ENCODE peak calls at places on chromosome 10, in seven cellular contexts. S is breast epithelium; P is osteocyte; M is caudate nucleus; C is AML-193; J is stimulated activated CD4-positive, alpha-beta T cell treated with anti-CD3 and anti-CD28 coated beads, TNF-alpha, amount 100 ng/mL, for 1 hour; Y is GM23248. E is an unnamed sample.

GRCh38 chr10:60425392-60426110 is 35.9 kb upstream of the ANK3 start:
- DNase-seq in S (no peak), P (no peak), M (no peak), C (no peak), J (no peak), Y (peak; percentile 68), E (no peak)

GRCh38 chr10:110758128-110758527 is 113.6 kb upstream of the PDCD4 start:
- DNase-seq in S (no peak), P (no peak), M (no peak), C (no peak), J (no peak), Y (no peak), E (no peak)

GRCh38 chr10:23824822-23825221 is 384.1 kb upstream of the KIAA1217 start:
- DNase-seq in S (no peak), P (no peak), M (no peak), C (no peak), J (no peak), Y (no peak), E (no peak)

GRCh38 chr10:101467286-101467770 is 113.4 kb downstream of the BTRC start:
- DNase-seq in S (peak; percentile 40), P (no peak), M (no peak), C (peak; percentile 76), J (peak; percentile 1), Y (peak; percentile 86), E (peak; percentile 58)

GRCh38 chr10:76055963-76056362 is 624.5 kb downstream of the LRMDA start:
- DNase-seq in S (no peak), P (no peak), M (no peak), C (no peak), J (no peak), Y (no peak), E (no peak)

GRCh38 chr10:58371473-58371872 is 13.7 kb upstream of the TFAM start:
- DNase-seq in S (no peak), P (no peak), M (no peak), C (no peak), J (no peak), Y (no peak), E (no peak)

GRCh38 chr10:86657396-86658011 is 3.2 kb downstream of the OPN4 start:
- DNase-seq in S (no peak), P (no peak), M (no peak), C (no peak), J (no peak), Y (no peak), E (no peak)

GRCh38 chr10:69181433-69181832 is 1.4 kb downstream of the SUPV3L1 start:
- DNase-seq in S (no peak), P (no peak), M (no peak), C (no peak), J (no peak), Y (peak; percentile 19), E (no peak)

GRCh38 chr10:31929260-31929985 is 792 bp upstream of the ARHGAP12 start:
- DNase-seq in S (peak; percentile 67), P (no peak), M (peak; percentile 57), C (no peak), J (no peak), Y (peak; percentile 73), E (peak; percentile 87)

GRCh38 chr10:23315966-23316365 is 28.6 kb downstream of the C10orf67 start:
- DNase-seq in S (no peak), P (no peak), M (no peak), C (no peak), J (no peak), Y (no peak), E (no peak)

GRCh38 chr10:21524526-21525366 is 736 bp downstream of the SKIDA1 start:
- DNase-seq in S (no peak), P (no peak), M (no peak), C (no peak), J (no peak), Y (peak; percentile 82), E (no peak)

GRCh38 chr10:86373828-86374227 is 7.2 kb upstream of the GRID1 start:
- DNase-seq in S (no peak), P (peak; percentile 70), M (no peak), C (no peak), J (no peak), Y (no peak), E (no peak)

GRCh38 chr10:60230892-60231291 is 158.8 kb downstream of the ANK3 start:
- DNase-seq in S (no peak), P (no peak), M (no peak), C (no peak), J (no peak), Y (peak; percentile 48), E (no peak)

GRCh38 chr10:98589691-98590090 is 143.0 kb upstream of the HPS1 start:
- DNase-seq in S (no peak), P (no peak), M (no peak), C (no peak), J (no peak), Y (peak; percentile 40), E (no peak)

GRCh38 chr10:14617850-14618249 is 156.8 kb downstream of the FAM107B start:
- DNase-seq in S (no peak), P (no peak), M (no peak), C (peak; percentile 91), J (no peak), Y (peak; percentile 82), E (no peak)

GRCh38 chr10:117996709-117997108 is 50.0 kb downstream of the RAB11FIP2 start:
- DNase-seq in S (no peak), P (no peak), M (no peak), C (no peak), J (no peak), Y (no peak), E (no peak)

GRCh38 chr10:110502072-110502845 is 4.6 kb downstream of the DUSP5 start:
- DNase-seq in S (no peak), P (no peak), M (no peak), C (no peak), J (no peak), Y (no peak), E (no peak)

GRCh38 chr10:34739915-34740314 is 75.2 kb downstream of the PARD3 start:
- DNase-seq in S (peak; percentile 49), P (no peak), M (peak; percentile 36), C (no peak), J (no peak), Y (peak; percentile 73), E (no peak)

GRCh38 chr10:49174926-49175500 is 13.2 kb downstream of the TMEM273 start:
- DNase-seq in S (no peak), P (no peak), M (no peak), C (no peak), J (no peak), Y (no peak), E (no peak)

GRCh38 chr10:44168478-44168877 is 216.4 kb downstream of the CXCL12 start:
- DNase-seq in S (no peak), P (no peak), M (no peak), C (no peak), J (no peak), Y (no peak), E (no peak)

GRCh38 chr10:117248700-117249465 is 8.0 kb downstream of the SLC18A2 start:
- DNase-seq in S (no peak), P (no peak), M (no peak), C (no peak), J (no peak), Y (peak; percentile 86), E (no peak)

GRCh38 chr10:24449334-24449740 is 240.4 kb downstream of the KIAA1217 start:
- DNase-seq in S (no peak), P (no peak), M (no peak), C (no peak), J (no peak), Y (peak; percentile 58), E (no peak)

GRCh38 chr10:72075184-72076115 is 12.9 kb downstream of the SPOCK2 start:
- DNase-seq in S (no peak), P (no peak), M (no peak), C (no peak), J (no peak), Y (no peak), E (no peak)

GRCh38 chr10:108166401-108166800 is 1001.9 kb upstream of the SORCS1 start:
- DNase-seq in S (no peak), P (no peak), M (no peak), C (no peak), J (no peak), Y (peak; percentile 23), E (no peak)

GRCh38 chr10:32938554-32939061 is 19.4 kb downstream of the ITGB1 start:
- DNase-seq in S (no peak), P (no peak), M (peak; percentile 30), C (no peak), J (no peak), Y (peak; percentile 44), E (peak; percentile 36)

GRCh38 chr10:118590334-118590733 is 5.1 kb downstream of the PRLHR start:
- DNase-seq in S (peak; percentile 53), P (no peak), M (peak; percentile 21), C (no peak), J (no peak), Y (peak; percentile 13), E (no peak)

GRCh38 chr10:89522463-89522862 is 12.9 kb downstream of the SLC16A12 start:
- DNase-seq in S (no peak), P (no peak), M (no peak), C (no peak), J (no peak), Y (peak; percentile 22), E (no peak)

GRCh38 chr10:71927669-71928592 is 36.3 kb upstream of the CHST3 start:
- DNase-seq in S (no peak), P (no peak), M (no peak), C (no peak), J (no peak), Y (peak; percentile 67), E (no peak)

GRCh38 chr10:122486396-122487080 is 25.2 kb downstream of the HTRA1 start:
- DNase-seq in S (no peak), P (no peak), M (no peak), C (no peak), J (no peak), Y (no peak), E (no peak)

GRCh38 chr10:69477968-69478597 is 26.8 kb downstream of the TSPAN15 start:
- DNase-seq in S (no peak), P (no peak), M (no peak), C (no peak), J (no peak), Y (no peak), E (no peak)

GRCh38 chr10:44370731-44371248 is 14.1 kb downstream of the CXCL12 start:
- DNase-seq in S (no peak), P (no peak), M (no peak), C (no peak), J (no peak), Y (no peak), E (no peak)

GRCh38 chr10:128035557-128035973 is 90.7 kb downstream of the MKI67 start:
- DNase-seq in S (peak; percentile 33), P (no peak), M (no peak), C (peak; percentile 20), J (no peak), Y (peak; percentile 48), E (no peak)

GRCh38 chr10:5557040-5557721 is 32.4 kb downstream of the CALML3 start:
- DNase-seq in S (no peak), P (no peak), M (no peak), C (no peak), J (no peak), Y (no peak), E (no peak)

GRCh38 chr10:22435650-22436049 is 90.4 kb downstream of the SPAG6 start:
- DNase-seq in S (no peak), P (no peak), M (no peak), C (no peak), J (no peak), Y (no peak), E (no peak)

GRCh38 chr10:15863733-15864132 is 3.4 kb upstream of the MINDY3 start:
- DNase-seq in S (no peak), P (no peak), M (no peak), C (no peak), J (no peak), Y (no peak), E (no peak)

GRCh38 chr10:13567030-13567429 is 19.7 kb upstream of the PRPF18 start:
- DNase-seq in S (no peak), P (no peak), M (no peak), C (peak; percentile 94), J (no peak), Y (peak; percentile 1), E (no peak)

GRCh38 chr10:129472696-129473555 is 5.9 kb downstream of the MGMT start:
- DNase-seq in S (no peak), P (no peak), M (no peak), C (no peak), J (no peak), Y (no peak), E (no peak)

GRCh38 chr10:131686781-131687419 is 213.9 kb upstream of the PPP2R2D start:
- DNase-seq in S (no peak), P (no peak), M (no peak), C (no peak), J (no peak), Y (no peak), E (no peak)

E was measured in C1 segment of cervical spinal cord.